ENCODE peak calls at places on chromosomes 13 and 19, in nine cellular contexts. One of them, this sample, is unnamed.

GRCh38 chr19:5718579-5719273 is 1.2 kb downstream of the LONP1 start:
- DNase-seq in foreskin melanocyte: no peak
- DNase-seq in activated CD4-positive, alpha-beta T cell treated with anti-CD3 and anti-CD28 coated beads for 4 hours: peak; percentile 60
- DNase-seq in fibroblast of the conjunctiva: peak; percentile 90
- DNase-seq in anterior cingulate cortex: no peak
- DNase-seq in GM18507: no peak
- DNase-seq in T-helper 17 cell: no peak
- DNase-seq in stimulated activated CD4-positive, alpha-beta T cell treated with anti-CD3 and anti-CD28 coated beads, Interleukin-1b, Interleukin-23, amount 100 ng/mL, for 24 hours: no peak
- DNase-seq in NCI-H1105: no peak
- DNase-seq in this sample: no peak

GRCh38 chr19:29119582-29119981 is 93.4 kb downstream of the UQCRFS1 start:
- DNase-seq in foreskin melanocyte: no peak
- DNase-seq in fibroblast of the conjunctiva: no peak
- DNase-seq in T-helper 17 cell: no peak
- DNase-seq in activated CD4-positive, alpha-beta T cell treated with anti-CD3 and anti-CD28 coated beads for 4 hours: no peak
- DNase-seq in stimulated activated CD4-positive, alpha-beta T cell treated with anti-CD3 and anti-CD28 coated beads, Interleukin-1b, Interleukin-23, amount 100 ng/mL, for 24 hours: no peak
- DNase-seq in anterior cingulate cortex: no peak
- DNase-seq in GM18507: no peak
- DNase-seq in NCI-H1105: no peak
- DNase-seq in this sample: no peak

GRCh38 chr19:57850553-57851017 is 926 bp downstream of the ZNF587 start:
- DNase-seq in T-helper 17 cell: no peak
- DNase-seq in foreskin melanocyte: peak; percentile 52
- DNase-seq in stimulated activated CD4-positive, alpha-beta T cell treated with anti-CD3 and anti-CD28 coated beads, Interleukin-1b, Interleukin-23, amount 100 ng/mL, for 24 hours: no peak
- DNase-seq in NCI-H1105: peak; percentile 26
- DNase-seq in activated CD4-positive, alpha-beta T cell treated with anti-CD3 and anti-CD28 coated beads for 4 hours: no peak
- DNase-seq in fibroblast of the conjunctiva: no peak
- DNase-seq in anterior cingulate cortex: no peak
- DNase-seq in GM18507: no peak
- DNase-seq in this sample: no peak

GRCh38 chr19:33684550-33685303 is 63.0 kb downstream of the CHST8 start:
- DNase-seq in foreskin melanocyte: no peak
- DNase-seq in fibroblast of the conjunctiva: no peak
- DNase-seq in GM18507: no peak
- DNase-seq in activated CD4-positive, alpha-beta T cell treated with anti-CD3 and anti-CD28 coated beads for 4 hours: no peak
- DNase-seq in T-helper 17 cell: no peak
- DNase-seq in NCI-H1105: peak; percentile 38
- DNase-seq in stimulated activated CD4-positive, alpha-beta T cell treated with anti-CD3 and anti-CD28 coated beads, Interleukin-1b, Interleukin-23, amount 100 ng/mL, for 24 hours: no peak
- DNase-seq in anterior cingulate cortex: no peak
- DNase-seq in this sample: peak; percentile 11

GRCh38 chr13:107373551-107373950 is 805.6 kb upstream of the ARGLU1 start:
- DNase-seq in fibroblast of the conjunctiva: peak; percentile 26
- DNase-seq in activated CD4-positive, alpha-beta T cell treated with anti-CD3 and anti-CD28 coated beads for 4 hours: no peak
- DNase-seq in foreskin melanocyte: peak; percentile 34
- DNase-seq in anterior cingulate cortex: no peak
- DNase-seq in GM18507: no peak
- DNase-seq in NCI-H1105: peak; percentile 66
- DNase-seq in stimulated activated CD4-positive, alpha-beta T cell treated with anti-CD3 and anti-CD28 coated beads, Interleukin-1b, Interleukin-23, amount 100 ng/mL, for 24 hours: no peak
- DNase-seq in T-helper 17 cell: no peak
- DNase-seq in this sample: no peak

GRCh38 chr19:14089662-14090508 is 666 bp downstream of the SAMD1 start:
- DNase-seq in anterior cingulate cortex: peak; percentile 24
- DNase-seq in foreskin melanocyte: no peak
- DNase-seq in fibroblast of the conjunctiva: no peak
- DNase-seq in NCI-H1105: no peak
- DNase-seq in GM18507: no peak
- DNase-seq in stimulated activated CD4-positive, alpha-beta T cell treated with anti-CD3 and anti-CD28 coated beads, Interleukin-1b, Interleukin-23, amount 100 ng/mL, for 24 hours: no peak
- DNase-seq in T-helper 17 cell: peak; percentile 43
- DNase-seq in activated CD4-positive, alpha-beta T cell treated with anti-CD3 and anti-CD28 coated beads for 4 hours: peak; percentile 41
- DNase-seq in this sample: no peak

GRCh38 chr19:16288544-16288943 is 36.1 kb upstream of the KLF2 start:
- DNase-seq in activated CD4-positive, alpha-beta T cell treated with anti-CD3 and anti-CD28 coated beads for 4 hours: no peak
- DNase-seq in foreskin melanocyte: no peak
- DNase-seq in GM18507: no peak
- DNase-seq in T-helper 17 cell: no peak
- DNase-seq in fibroblast of the conjunctiva: no peak
- DNase-seq in NCI-H1105: no peak
- DNase-seq in anterior cingulate cortex: no peak
- DNase-seq in stimulated activated CD4-positive, alpha-beta T cell treated with anti-CD3 and anti-CD28 coated beads, Interleukin-1b, Interleukin-23, amount 100 ng/mL, for 24 hours: no peak
- DNase-seq in this sample: no peak

GRCh38 chr19:40650749-40651305 is 39.6 kb downstream of the NUMBL start:
- DNase-seq in GM18507: no peak
- DNase-seq in activated CD4-positive, alpha-beta T cell treated with anti-CD3 and anti-CD28 coated beads for 4 hours: no peak
- DNase-seq in stimulated activated CD4-positive, alpha-beta T cell treated with anti-CD3 and anti-CD28 coated beads, Interleukin-1b, Interleukin-23, amount 100 ng/mL, for 24 hours: no peak
- DNase-seq in foreskin melanocyte: no peak
- DNase-seq in NCI-H1105: no peak
- DNase-seq in fibroblast of the conjunctiva: peak; percentile 91
- DNase-seq in anterior cingulate cortex: no peak
- DNase-seq in T-helper 17 cell: no peak
- DNase-seq in this sample: no peak

GRCh38 chr13:23506821-23507210 is 63.4 kb upstream of the TNFRSF19 start:
- DNase-seq in anterior cingulate cortex: no peak
- DNase-seq in stimulated activated CD4-positive, alpha-beta T cell treated with anti-CD3 and anti-CD28 coated beads, Interleukin-1b, Interleukin-23, amount 100 ng/mL, for 24 hours: no peak
- DNase-seq in NCI-H1105: no peak
- DNase-seq in foreskin melanocyte: no peak
- DNase-seq in T-helper 17 cell: no peak
- DNase-seq in activated CD4-positive, alpha-beta T cell treated with anti-CD3 and anti-CD28 coated beads for 4 hours: no peak
- DNase-seq in GM18507: no peak
- DNase-seq in fibroblast of the conjunctiva: no peak
- DNase-seq in this sample: no peak

This sample was measured in CD14-positive monocyte.